ENCODE peak calls at places on chromosome 2, in five cellular contexts. I, Q, S, Y and W are unnamed samples.

GRCh38 chr2:36710858-36711520 is 14.5 kb downstream of the VIT start:
- DNase-seq in I (no peak), Y (no peak), S (no peak), Q (no peak), W (no peak)

GRCh38 chr2:64697286-64698023 is 43.7 kb upstream of the SERTAD2 start:
- DNase-seq in S (no peak), Y (no peak), Q (no peak), I (no peak), W (no peak)

GRCh38 chr2:223008162-223008561 is 43.8 kb upstream of the KCNE4 start:
- DNase-seq in S (peak), Y (no peak), I (no peak), Q (no peak), W (no peak)

GRCh38 chr2:13252615-13253014 is 535.9 kb downstream of the TRIB2 start:
- DNase-seq in I (no peak), S (no peak), Q (no peak), Y (no peak), W (no peak)

GRCh38 chr2:218406949-218407703 is 7.5 kb downstream of the CTDSP1 start:
- DNase-seq in S (no peak), Q (peak), I (peak), Y (no peak), W (no peak)

GRCh38 chr2:239184179-239184578 is 216.6 kb downstream of the HDAC4 start:
- DNase-seq in Y (no peak), Q (no peak), I (peak), S (no peak), W (no peak)

GRCh38 chr2:71154798-71155197 is 24.4 kb downstream of the MPHOSPH10 start:
- DNase-seq in I (peak), S (no peak), Q (no peak), Y (no peak), W (no peak)

GRCh38 chr2:186309901-186310300 is 176.2 kb upstream of the ZC3H15 start:
- DNase-seq in S (no peak), Q (no peak), I (no peak), Y (no peak), W (no peak)

GRCh38 chr2:101974663-101975062 is 17.1 kb upstream of the IL1R2 start:
- DNase-seq in I (peak), Y (no peak), Q (no peak), S (no peak), W (no peak)

GRCh38 chr2:211128287-211128686 is 571.9 kb downstream of the CPS1 start:
- DNase-seq in Y (no peak), Q (no peak), S (no peak), I (no peak), W (no peak)